ENCODE peak calls at places on chromosomes 12 and 14, in ten cellular contexts. One of them, this sample, is unnamed.

GRCh38 chr12:3161861-3162260 is 84.7 kb downstream of the TSPAN9 start:
- DNase-seq in right lobe of liver: peak
- DNase-seq in progenitor cell of endocrine pancreas: no peak
- DNase-seq in spleen: peak
- DNase-seq in endothelial cell: no peak
- DNase-seq in MV-4-11: no peak
- DNase-seq in activated T-cell treated with anti-CD3 and anti-CD28 coated beads for 1 hour: no peak
- DNase-seq in activated CD4-positive, CD25-positive, alpha-beta regulatory T cell: no peak
- DNase-seq in retina: no peak
- DNase-seq in HFF-Myc: no peak
- DNase-seq in this sample: no peak

GRCh38 chr14:71666579-71667145 is 265.6 kb upstream of the RGS6 start:
- DNase-seq in right lobe of liver: no peak
- DNase-seq in progenitor cell of endocrine pancreas: no peak
- DNase-seq in spleen: no peak
- DNase-seq in endothelial cell: no peak
- DNase-seq in MV-4-11: no peak
- DNase-seq in activated T-cell treated with anti-CD3 and anti-CD28 coated beads for 1 hour: no peak
- DNase-seq in activated CD4-positive, CD25-positive, alpha-beta regulatory T cell: no peak
- DNase-seq in retina: peak
- DNase-seq in HFF-Myc: no peak
- DNase-seq in this sample: no peak

GRCh38 chr14:23078692-23079116 is 16.2 kb downstream of the ACIN1 start:
- DNase-seq in right lobe of liver: peak
- DNase-seq in progenitor cell of endocrine pancreas: no peak
- DNase-seq in spleen: no peak
- DNase-seq in endothelial cell: no peak
- DNase-seq in MV-4-11: no peak
- DNase-seq in activated T-cell treated with anti-CD3 and anti-CD28 coated beads for 1 hour: no peak
- DNase-seq in activated CD4-positive, CD25-positive, alpha-beta regulatory T cell: no peak
- DNase-seq in retina: no peak
- DNase-seq in HFF-Myc: no peak
- DNase-seq in this sample: no peak

GRCh38 chr12:113464852-113465719 is 6.6 kb downstream of the LHX5 start:
- DNase-seq in right lobe of liver: no peak
- DNase-seq in progenitor cell of endocrine pancreas: no peak
- DNase-seq in spleen: no peak
- DNase-seq in endothelial cell: peak
- DNase-seq in MV-4-11: no peak
- DNase-seq in activated T-cell treated with anti-CD3 and anti-CD28 coated beads for 1 hour: no peak
- DNase-seq in activated CD4-positive, CD25-positive, alpha-beta regulatory T cell: no peak
- DNase-seq in retina: peak
- DNase-seq in HFF-Myc: no peak
- DNase-seq in this sample: peak

GRCh38 chr12:88035907-88036289 is 6.7 kb upstream of the C12orf50 start:
- DNase-seq in right lobe of liver: no peak
- DNase-seq in progenitor cell of endocrine pancreas: no peak
- DNase-seq in spleen: no peak
- DNase-seq in endothelial cell: no peak
- DNase-seq in MV-4-11: no peak
- DNase-seq in activated T-cell treated with anti-CD3 and anti-CD28 coated beads for 1 hour: no peak
- DNase-seq in activated CD4-positive, CD25-positive, alpha-beta regulatory T cell: no peak
- DNase-seq in retina: no peak
- DNase-seq in HFF-Myc: no peak
- DNase-seq in this sample: no peak

GRCh38 chr12:121786441-121786825 is 7.1 kb downstream of the RHOF start:
- DNase-seq in right lobe of liver: peak
- DNase-seq in progenitor cell of endocrine pancreas: no peak
- DNase-seq in spleen: no peak
- DNase-seq in endothelial cell: no peak
- DNase-seq in MV-4-11: no peak
- DNase-seq in activated T-cell treated with anti-CD3 and anti-CD28 coated beads for 1 hour: no peak
- DNase-seq in activated CD4-positive, CD25-positive, alpha-beta regulatory T cell: no peak
- DNase-seq in retina: no peak
- DNase-seq in HFF-Myc: peak
- DNase-seq in this sample: no peak

GRCh38 chr14:58751788-58752187 is 114.0 kb downstream of the DACT1 start:
- DNase-seq in right lobe of liver: no peak
- DNase-seq in progenitor cell of endocrine pancreas: no peak
- DNase-seq in spleen: no peak
- DNase-seq in endothelial cell: no peak
- DNase-seq in MV-4-11: no peak
- DNase-seq in activated T-cell treated with anti-CD3 and anti-CD28 coated beads for 1 hour: no peak
- DNase-seq in activated CD4-positive, CD25-positive, alpha-beta regulatory T cell: no peak
- DNase-seq in retina: no peak
- DNase-seq in HFF-Myc: no peak
- DNase-seq in this sample: no peak

GRCh38 chr14:20622816-20623291 is 18.6 kb downstream of the OR6S1 start:
- DNase-seq in right lobe of liver: no peak
- DNase-seq in progenitor cell of endocrine pancreas: no peak
- DNase-seq in spleen: no peak
- DNase-seq in endothelial cell: no peak
- DNase-seq in MV-4-11: peak
- DNase-seq in activated T-cell treated with anti-CD3 and anti-CD28 coated beads for 1 hour: no peak
- DNase-seq in activated CD4-positive, CD25-positive, alpha-beta regulatory T cell: no peak
- DNase-seq in retina: no peak
- DNase-seq in HFF-Myc: no peak
- DNase-seq in this sample: no peak

GRCh38 chr14:68854421-68854820 is 61.6 kb upstream of the ZFP36L1 start:
- DNase-seq in right lobe of liver: no peak
- DNase-seq in progenitor cell of endocrine pancreas: no peak
- DNase-seq in spleen: no peak
- DNase-seq in endothelial cell: no peak
- DNase-seq in MV-4-11: peak
- DNase-seq in activated T-cell treated with anti-CD3 and anti-CD28 coated beads for 1 hour: no peak
- DNase-seq in activated CD4-positive, CD25-positive, alpha-beta regulatory T cell: no peak
- DNase-seq in retina: no peak
- DNase-seq in HFF-Myc: no peak
- DNase-seq in this sample: no peak

GRCh38 chr14:22737052-22737451 is 29.4 kb upstream of the OXA1L start:
- DNase-seq in right lobe of liver: no peak
- DNase-seq in progenitor cell of endocrine pancreas: no peak
- DNase-seq in spleen: no peak
- DNase-seq in endothelial cell: no peak
- DNase-seq in MV-4-11: peak
- DNase-seq in activated T-cell treated with anti-CD3 and anti-CD28 coated beads for 1 hour: no peak
- DNase-seq in activated CD4-positive, CD25-positive, alpha-beta regulatory T cell: no peak
- DNase-seq in retina: no peak
- DNase-seq in HFF-Myc: no peak
- DNase-seq in this sample: no peak

GRCh38 chr12:93645702-93646101 is 31.5 kb upstream of the CRADD start:
- DNase-seq in right lobe of liver: no peak
- DNase-seq in progenitor cell of endocrine pancreas: no peak
- DNase-seq in spleen: no peak
- DNase-seq in endothelial cell: no peak
- DNase-seq in MV-4-11: no peak
- DNase-seq in activated T-cell treated with anti-CD3 and anti-CD28 coated beads for 1 hour: no peak
- DNase-seq in activated CD4-positive, CD25-positive, alpha-beta regulatory T cell: no peak
- DNase-seq in retina: no peak
- DNase-seq in HFF-Myc: no peak
- DNase-seq in this sample: no peak

GRCh38 chr12:7695159-7695930 is at the start of gene GDF3:
- DNase-seq in right lobe of liver: no peak
- DNase-seq in progenitor cell of endocrine pancreas: no peak
- DNase-seq in spleen: no peak
- DNase-seq in endothelial cell: peak
- DNase-seq in MV-4-11: no peak
- DNase-seq in activated T-cell treated with anti-CD3 and anti-CD28 coated beads for 1 hour: no peak
- DNase-seq in activated CD4-positive, CD25-positive, alpha-beta regulatory T cell: no peak
- DNase-seq in retina: no peak
- DNase-seq in HFF-Myc: no peak
- DNase-seq in this sample: no peak

GRCh38 chr12:100504820-100505219 is 31.2 kb downstream of the NR1H4 start:
- DNase-seq in right lobe of liver: peak
- DNase-seq in progenitor cell of endocrine pancreas: no peak
- DNase-seq in spleen: no peak
- DNase-seq in endothelial cell: no peak
- DNase-seq in MV-4-11: no peak
- DNase-seq in activated T-cell treated with anti-CD3 and anti-CD28 coated beads for 1 hour: no peak
- DNase-seq in activated CD4-positive, CD25-positive, alpha-beta regulatory T cell: no peak
- DNase-seq in retina: no peak
- DNase-seq in HFF-Myc: no peak
- DNase-seq in this sample: no peak

GRCh38 chr12:46523863-46524770 is 151.5 kb upstream of the SLC38A2 start:
- DNase-seq in right lobe of liver: no peak
- DNase-seq in progenitor cell of endocrine pancreas: no peak
- DNase-seq in spleen: no peak
- DNase-seq in endothelial cell: no peak
- DNase-seq in MV-4-11: no peak
- DNase-seq in activated T-cell treated with anti-CD3 and anti-CD28 coated beads for 1 hour: no peak
- DNase-seq in activated CD4-positive, CD25-positive, alpha-beta regulatory T cell: no peak
- DNase-seq in retina: no peak
- DNase-seq in HFF-Myc: peak
- DNase-seq in this sample: no peak

GRCh38 chr12:16880864-16881285 is 274.9 kb upstream of the LMO3 start:
- DNase-seq in right lobe of liver: no peak
- DNase-seq in progenitor cell of endocrine pancreas: peak
- DNase-seq in spleen: no peak
- DNase-seq in endothelial cell: no peak
- DNase-seq in MV-4-11: no peak
- DNase-seq in activated T-cell treated with anti-CD3 and anti-CD28 coated beads for 1 hour: no peak
- DNase-seq in activated CD4-positive, CD25-positive, alpha-beta regulatory T cell: no peak
- DNase-seq in retina: peak
- DNase-seq in HFF-Myc: no peak
- DNase-seq in this sample: peak

GRCh38 chr14:68312884-68313725 is 479.8 kb downstream of the ZFP36L1 start:
- DNase-seq in right lobe of liver: no peak
- DNase-seq in progenitor cell of endocrine pancreas: no peak
- DNase-seq in spleen: no peak
- DNase-seq in endothelial cell: no peak
- DNase-seq in MV-4-11: no peak
- DNase-seq in activated T-cell treated with anti-CD3 and anti-CD28 coated beads for 1 hour: no peak
- DNase-seq in activated CD4-positive, CD25-positive, alpha-beta regulatory T cell: no peak
- DNase-seq in retina: no peak
- DNase-seq in HFF-Myc: no peak
- DNase-seq in this sample: no peak

GRCh38 chr12:40020261-40020691 is 85.6 kb downstream of the SLC2A13 start:
- DNase-seq in right lobe of liver: no peak
- DNase-seq in progenitor cell of endocrine pancreas: no peak
- DNase-seq in spleen: no peak
- DNase-seq in endothelial cell: no peak
- DNase-seq in MV-4-11: no peak
- DNase-seq in activated T-cell treated with anti-CD3 and anti-CD28 coated beads for 1 hour: no peak
- DNase-seq in activated CD4-positive, CD25-positive, alpha-beta regulatory T cell: no peak
- DNase-seq in retina: no peak
- DNase-seq in HFF-Myc: no peak
- DNase-seq in this sample: no peak

GRCh38 chr14:51018521-51018920 is 74.2 kb upstream of the PYGL start:
- DNase-seq in right lobe of liver: no peak
- DNase-seq in progenitor cell of endocrine pancreas: no peak
- DNase-seq in spleen: no peak
- DNase-seq in endothelial cell: no peak
- DNase-seq in MV-4-11: no peak
- DNase-seq in activated T-cell treated with anti-CD3 and anti-CD28 coated beads for 1 hour: no peak
- DNase-seq in activated CD4-positive, CD25-positive, alpha-beta regulatory T cell: no peak
- DNase-seq in retina: no peak
- DNase-seq in HFF-Myc: no peak
- DNase-seq in this sample: no peak

GRCh38 chr14:55077691-55078151 is 26.3 kb downstream of the MAPK1IP1L start:
- DNase-seq in right lobe of liver: no peak
- DNase-seq in progenitor cell of endocrine pancreas: peak
- DNase-seq in spleen: no peak
- DNase-seq in endothelial cell: no peak
- DNase-seq in MV-4-11: no peak
- DNase-seq in activated T-cell treated with anti-CD3 and anti-CD28 coated beads for 1 hour: no peak
- DNase-seq in activated CD4-positive, CD25-positive, alpha-beta regulatory T cell: no peak
- DNase-seq in retina: no peak
- DNase-seq in HFF-Myc: no peak
- DNase-seq in this sample: no peak

This sample was measured in ecto neural progenitor cell.